ENCODE peak calls at places on chromosomes 13 and 19, in seven cellular contexts. P is nephron progenitor cell; M is stimulated activated CD8-positive, alpha-beta memory T cell treated with anti-CD3 and anti-CD28 coated beads, Interleukin-15, amount 100 ng/mL, for 4 hours; F is tibial nerve; X is lung microvascular endothelial cell; U is CD4-positive, alpha-beta T cell; L is ureter. A is an unnamed sample.

GRCh38 chr19:5952193-5953033 is 25.5 kb downstream of the RANBP3 start:
- DNase-seq in P (no peak), M (no peak), F (no peak), X (peak), U (no peak), L (no peak), A (no peak)

GRCh38 chr13:85597790-85598500 is 201.3 kb downstream of the SLITRK6 start:
- DNase-seq in P (no peak), M (no peak), F (no peak), X (no peak), U (no peak), L (no peak), A (no peak)

GRCh38 chr13:103031332-103031873 is 34.8 kb downstream of the SLC10A2 start:
- DNase-seq in P (no peak), M (no peak), F (no peak), X (no peak), U (no peak), L (no peak), A (no peak)

GRCh38 chr13:49272296-49272695 is 24.6 kb downstream of the CDADC1 start:
- DNase-seq in P (no peak), M (no peak), F (no peak), X (peak), U (no peak), L (no peak), A (no peak)

GRCh38 chr19:1758959-1759903 is 5.9 kb downstream of the ONECUT3 start:
- DNase-seq in P (no peak), M (no peak), F (no peak), X (no peak), U (no peak), L (no peak), A (no peak)

GRCh38 chr19:47094557-47095517 is 18.7 kb downstream of the ZC3H4 start:
- DNase-seq in P (no peak), M (no peak), F (no peak), X (no peak), U (no peak), L (no peak), A (no peak)

GRCh38 chr19:7742575-7742974 is 4.8 kb downstream of the CD209 start:
- DNase-seq in P (no peak), M (no peak), F (no peak), X (no peak), U (no peak), L (no peak), A (no peak)

GRCh38 chr13:96492758-96493157 is 402.9 kb downstream of the HS6ST3 start:
- DNase-seq in P (no peak), M (no peak), F (no peak), X (no peak), U (no peak), L (no peak), A (no peak)

GRCh38 chr13:45393941-45394570 is 24.1 kb downstream of the SLC25A30 start:
- DNase-seq in P (peak), M (no peak), F (no peak), X (peak), U (peak), L (no peak), A (peak)

GRCh38 chr13:75359266-75359665 is 122.7 kb downstream of the TBC1D4 start:
- DNase-seq in P (no peak), M (no peak), F (no peak), X (peak), U (no peak), L (no peak), A (no peak)

GRCh38 chr13:77800219-77800618 is 102.7 kb downstream of the SLAIN1 start:
- DNase-seq in P (no peak), M (no peak), F (no peak), X (no peak), U (no peak), L (no peak), A (no peak)

GRCh38 chr13:60158321-60158801 is 5.4 kb downstream of the DIAPH3 start:
- DNase-seq in P (no peak), M (no peak), F (no peak), X (no peak), U (no peak), L (no peak), A (no peak)

GRCh38 chr19:30334841-30335240 is 37.3 kb upstream of the ZNF536 start:
- DNase-seq in P (no peak), M (no peak), F (no peak), X (no peak), U (no peak), L (no peak), A (peak)

GRCh38 chr19:58170860-58171259 is 12.0 kb upstream of the ZNF274 start:
- DNase-seq in P (no peak), M (no peak), F (no peak), X (peak), U (no peak), L (no peak), A (no peak)

GRCh38 chr13:100513987-100514670 is 74.5 kb downstream of the GGACT start:
- DNase-seq in P (no peak), M (no peak), F (no peak), X (no peak), U (no peak), L (no peak), A (no peak)

GRCh38 chr19:18128044-18128443 is 24.9 kb upstream of the PIK3R2 start:
- DNase-seq in P (no peak), M (no peak), F (no peak), X (peak), U (no peak), L (no peak), A (no peak)

GRCh38 chr13:64551755-64552154 is 2678.4 kb downstream of the PCDH9 start:
- DNase-seq in P (no peak), M (no peak), F (no peak), X (no peak), U (no peak), L (no peak), A (no peak)

GRCh38 chr19:51417807-51418152 is 338 bp upstream of the SIGLEC10 start:
- DNase-seq in P (no peak), M (no peak), F (no peak), X (no peak), U (no peak), L (no peak), A (no peak)

GRCh38 chr19:58416631-58417030 is 8.2 kb downstream of the ZNF584 start:
- DNase-seq in P (no peak), M (no peak), F (no peak), X (no peak), U (no peak), L (no peak), A (no peak)